ENCODE peak calls at places on chromosomes 4 and X, in six cellular contexts. One of them, this sample, is unnamed.
A peak's percentile ranks its signal among the peaks of the same experiment; 100 is the strongest.

GRCh38 chr4:114694770-114695169 is 96.2 kb downstream of the UGT8 start:
- DNase-seq in fibroblast of lung: peak; percentile 23
- DNase-seq in D341Med: peak; percentile 20
- DNase-seq in activated CD4-positive, alpha-beta T cell treated with anti-CD3 and anti-CD28 coated beads for 36 hours: no peak
- DNase-seq in T-helper 22 cell: no peak
- DNase-seq in stimulated activated CD8-positive, alpha-beta memory T cell treated with anti-CD3 and anti-CD28 coated beads, Interleukin-15, amount 100 ng/mL, for 24 hours: no peak
- DNase-seq in this sample: no peak

GRCh38 chr4:13166214-13166613 is 317.9 kb downstream of the RAB28 start:
- DNase-seq in D341Med: no peak
- DNase-seq in fibroblast of lung: peak; percentile 81
- DNase-seq in stimulated activated CD8-positive, alpha-beta memory T cell treated with anti-CD3 and anti-CD28 coated beads, Interleukin-15, amount 100 ng/mL, for 24 hours: no peak
- DNase-seq in T-helper 22 cell: no peak
- DNase-seq in activated CD4-positive, alpha-beta T cell treated with anti-CD3 and anti-CD28 coated beads for 36 hours: no peak
- DNase-seq in this sample: no peak

GRCh38 chrX:30141966-30142365 is 73.4 kb upstream of the MAGEB2 start:
- DNase-seq in T-helper 22 cell: no peak
- DNase-seq in fibroblast of lung: peak; percentile 21
- DNase-seq in activated CD4-positive, alpha-beta T cell treated with anti-CD3 and anti-CD28 coated beads for 36 hours: peak; percentile 12
- DNase-seq in stimulated activated CD8-positive, alpha-beta memory T cell treated with anti-CD3 and anti-CD28 coated beads, Interleukin-15, amount 100 ng/mL, for 24 hours: no peak
- DNase-seq in D341Med: peak; percentile 20
- DNase-seq in this sample: no peak

GRCh38 chr4:7971159-7971631 is 31.5 kb upstream of the AFAP1 start:
- DNase-seq in stimulated activated CD8-positive, alpha-beta memory T cell treated with anti-CD3 and anti-CD28 coated beads, Interleukin-15, amount 100 ng/mL, for 24 hours: no peak
- DNase-seq in T-helper 22 cell: no peak
- DNase-seq in fibroblast of lung: no peak
- DNase-seq in D341Med: no peak
- DNase-seq in activated CD4-positive, alpha-beta T cell treated with anti-CD3 and anti-CD28 coated beads for 36 hours: no peak
- DNase-seq in this sample: no peak

GRCh38 chrX:13411496-13412207 is 91.8 kb upstream of the ATXN3L start:
- DNase-seq in activated CD4-positive, alpha-beta T cell treated with anti-CD3 and anti-CD28 coated beads for 36 hours: no peak
- DNase-seq in fibroblast of lung: no peak
- DNase-seq in D341Med: peak; percentile 39
- DNase-seq in T-helper 22 cell: no peak
- DNase-seq in stimulated activated CD8-positive, alpha-beta memory T cell treated with anti-CD3 and anti-CD28 coated beads, Interleukin-15, amount 100 ng/mL, for 24 hours: no peak
- DNase-seq in this sample: no peak

GRCh38 chr4:181909368-181909767 is 333.8 kb upstream of the TENM3 start:
- DNase-seq in activated CD4-positive, alpha-beta T cell treated with anti-CD3 and anti-CD28 coated beads for 36 hours: no peak
- DNase-seq in D341Med: no peak
- DNase-seq in T-helper 22 cell: no peak
- DNase-seq in fibroblast of lung: peak; percentile 91
- DNase-seq in stimulated activated CD8-positive, alpha-beta memory T cell treated with anti-CD3 and anti-CD28 coated beads, Interleukin-15, amount 100 ng/mL, for 24 hours: no peak
- DNase-seq in this sample: no peak

GRCh38 chr4:112284662-112285411 is 867 bp downstream of the TIFA start:
- DNase-seq in T-helper 22 cell: peak; percentile 25
- DNase-seq in stimulated activated CD8-positive, alpha-beta memory T cell treated with anti-CD3 and anti-CD28 coated beads, Interleukin-15, amount 100 ng/mL, for 24 hours: no peak
- DNase-seq in activated CD4-positive, alpha-beta T cell treated with anti-CD3 and anti-CD28 coated beads for 36 hours: peak; percentile 43
- DNase-seq in D341Med: peak; percentile 45
- DNase-seq in fibroblast of lung: peak; percentile 31
- DNase-seq in this sample: no peak

GRCh38 chrX:97563531-97564133 is 679.9 kb downstream of the RPA4 start:
- DNase-seq in stimulated activated CD8-positive, alpha-beta memory T cell treated with anti-CD3 and anti-CD28 coated beads, Interleukin-15, amount 100 ng/mL, for 24 hours: peak; percentile 0
- DNase-seq in D341Med: no peak
- DNase-seq in T-helper 22 cell: no peak
- DNase-seq in activated CD4-positive, alpha-beta T cell treated with anti-CD3 and anti-CD28 coated beads for 36 hours: peak; percentile 61
- DNase-seq in fibroblast of lung: peak; percentile 69
- DNase-seq in this sample: peak; percentile 9

GRCh38 chr4:102675142-102675541 is 85.6 kb downstream of the MANBA start:
- DNase-seq in T-helper 22 cell: no peak
- DNase-seq in fibroblast of lung: peak; percentile 52
- DNase-seq in activated CD4-positive, alpha-beta T cell treated with anti-CD3 and anti-CD28 coated beads for 36 hours: no peak
- DNase-seq in D341Med: no peak
- DNase-seq in stimulated activated CD8-positive, alpha-beta memory T cell treated with anti-CD3 and anti-CD28 coated beads, Interleukin-15, amount 100 ng/mL, for 24 hours: no peak
- DNase-seq in this sample: no peak

GRCh38 chrX:133881893-133882292 is 103.5 kb downstream of the GPC3 start:
- DNase-seq in fibroblast of lung: no peak
- DNase-seq in T-helper 22 cell: no peak
- DNase-seq in D341Med: no peak
- DNase-seq in stimulated activated CD8-positive, alpha-beta memory T cell treated with anti-CD3 and anti-CD28 coated beads, Interleukin-15, amount 100 ng/mL, for 24 hours: no peak
- DNase-seq in activated CD4-positive, alpha-beta T cell treated with anti-CD3 and anti-CD28 coated beads for 36 hours: no peak
- DNase-seq in this sample: no peak

GRCh38 chrX:152640039-152640818 is 2.5 kb downstream of the GABRQ start:
- DNase-seq in D341Med: peak; percentile 23
- DNase-seq in stimulated activated CD8-positive, alpha-beta memory T cell treated with anti-CD3 and anti-CD28 coated beads, Interleukin-15, amount 100 ng/mL, for 24 hours: no peak
- DNase-seq in activated CD4-positive, alpha-beta T cell treated with anti-CD3 and anti-CD28 coated beads for 36 hours: no peak
- DNase-seq in fibroblast of lung: peak; percentile 74
- DNase-seq in T-helper 22 cell: no peak
- DNase-seq in this sample: no peak

GRCh38 chrX:3788494-3789233 is 75.2 kb upstream of the PRKX start:
- DNase-seq in fibroblast of lung: no peak
- DNase-seq in D341Med: no peak
- DNase-seq in T-helper 22 cell: no peak
- DNase-seq in activated CD4-positive, alpha-beta T cell treated with anti-CD3 and anti-CD28 coated beads for 36 hours: peak; percentile 6
- DNase-seq in stimulated activated CD8-positive, alpha-beta memory T cell treated with anti-CD3 and anti-CD28 coated beads, Interleukin-15, amount 100 ng/mL, for 24 hours: no peak
- DNase-seq in this sample: no peak

GRCh38 chrX:141278306-141278705 is 36.0 kb upstream of the SPANXC start:
- DNase-seq in T-helper 22 cell: no peak
- DNase-seq in D341Med: peak; percentile 33
- DNase-seq in stimulated activated CD8-positive, alpha-beta memory T cell treated with anti-CD3 and anti-CD28 coated beads, Interleukin-15, amount 100 ng/mL, for 24 hours: no peak
- DNase-seq in activated CD4-positive, alpha-beta T cell treated with anti-CD3 and anti-CD28 coated beads for 36 hours: peak; percentile 4
- DNase-seq in fibroblast of lung: peak; percentile 3
- DNase-seq in this sample: no peak

GRCh38 chrX:24148118-24148517 is 1.4 kb upstream of the ZFX start:
- DNase-seq in stimulated activated CD8-positive, alpha-beta memory T cell treated with anti-CD3 and anti-CD28 coated beads, Interleukin-15, amount 100 ng/mL, for 24 hours: no peak
- DNase-seq in T-helper 22 cell: no peak
- DNase-seq in fibroblast of lung: no peak
- DNase-seq in activated CD4-positive, alpha-beta T cell treated with anti-CD3 and anti-CD28 coated beads for 36 hours: no peak
- DNase-seq in D341Med: no peak
- DNase-seq in this sample: no peak

GRCh38 chr4:8534129-8534528 is 46.1 kb upstream of the GPR78 start:
- DNase-seq in fibroblast of lung: peak; percentile 58
- DNase-seq in D341Med: no peak
- DNase-seq in T-helper 22 cell: no peak
- DNase-seq in activated CD4-positive, alpha-beta T cell treated with anti-CD3 and anti-CD28 coated beads for 36 hours: no peak
- DNase-seq in stimulated activated CD8-positive, alpha-beta memory T cell treated with anti-CD3 and anti-CD28 coated beads, Interleukin-15, amount 100 ng/mL, for 24 hours: no peak
- DNase-seq in this sample: no peak

GRCh38 chr4:113141901-113142346 is 92.5 kb downstream of the ANK2 start:
- DNase-seq in T-helper 22 cell: no peak
- DNase-seq in stimulated activated CD8-positive, alpha-beta memory T cell treated with anti-CD3 and anti-CD28 coated beads, Interleukin-15, amount 100 ng/mL, for 24 hours: no peak
- DNase-seq in activated CD4-positive, alpha-beta T cell treated with anti-CD3 and anti-CD28 coated beads for 36 hours: no peak
- DNase-seq in fibroblast of lung: peak; percentile 93
- DNase-seq in D341Med: no peak
- DNase-seq in this sample: no peak

GRCh38 chrX:69028761-69029120 is 136.5 kb downstream of the PJA1 start:
- DNase-seq in T-helper 22 cell: no peak
- DNase-seq in stimulated activated CD8-positive, alpha-beta memory T cell treated with anti-CD3 and anti-CD28 coated beads, Interleukin-15, amount 100 ng/mL, for 24 hours: no peak
- DNase-seq in activated CD4-positive, alpha-beta T cell treated with anti-CD3 and anti-CD28 coated beads for 36 hours: no peak
- DNase-seq in fibroblast of lung: no peak
- DNase-seq in D341Med: no peak
- DNase-seq in this sample: no peak

This sample was measured in effector memory CD8-positive, alpha-beta T cell.